ENCODE peak calls at places on chromosomes 11 and 22, in eight cellular contexts. S is mammary epithelial cell, Y is lower leg skin, J is upper lobe of right lung, H is cardiac muscle cell, C is foreskin fibroblast, A is neural progenitor cell, G is colonic mucosa. U is an unnamed sample.

GRCh38 chr11:130528301-130528651 is 79.8 kb downstream of the ADAMTS15 start:
- DNase-seq in S (no peak), Y (no peak), J (no peak), H (no peak), C (no peak), A (no peak), G (no peak), U (no peak)

GRCh38 chr22:23218867-23219251 is 38.5 kb downstream of the BCR start:
- DNase-seq in S (no peak), Y (no peak), J (peak; percentile 90), H (peak; percentile 86), C (peak; percentile 41), A (peak; percentile 81), G (peak; percentile 76), U (peak; percentile 95)

GRCh38 chr11:70783356-70783755 is 385.0 kb downstream of the CTTN start:
- DNase-seq in S (no peak), Y (no peak), J (peak; percentile 35), H (no peak), C (peak; percentile 36), A (no peak), G (no peak), U (no peak)

GRCh38 chr11:65781962-65782815 is 1.4 kb upstream of the AP5B1 start:
- DNase-seq in S (no peak), Y (no peak), J (peak; percentile 33), H (no peak), C (no peak), A (no peak), G (no peak), U (no peak)

GRCh38 chr11:123577081-123577598 is 77.3 kb downstream of the SCN3B start:
- DNase-seq in S (peak; percentile 20), Y (no peak), J (peak; percentile 81), H (peak; percentile 71), C (peak; percentile 31), A (peak; percentile 77), G (peak; percentile 62), U (peak; percentile 19)

GRCh38 chr11:62889484-62890437 is 9.1 kb downstream of the SLC3A2 start:
- DNase-seq in S (no peak), Y (no peak), J (no peak), H (peak; percentile 79), C (peak; percentile 66), A (no peak), G (peak; percentile 66), U (peak; percentile 97)

GRCh38 chr11:61799665-61800284 is 7.1 kb downstream of the FEN1 start:
- DNase-seq in S (no peak), Y (no peak), J (no peak), H (no peak), C (no peak), A (no peak), G (no peak), U (no peak)

GRCh38 chr11:77633856-77634425 is 3.7 kb downstream of the CLNS1A start:
- DNase-seq in S (no peak), Y (no peak), J (peak; percentile 69), H (no peak), C (no peak), A (no peak), G (no peak), U (peak; percentile 90)

GRCh38 chr11:63999349-64000025 is 13.2 kb downstream of the OTUB1 start:
- DNase-seq in S (peak; percentile 89), Y (peak; percentile 95), J (no peak), H (peak; percentile 74), C (peak; percentile 59), A (peak; percentile 87), G (peak; percentile 79), U (no peak)

GRCh38 chr11:44943118-44943517 is 7.6 kb downstream of the TP53I11 start:
- DNase-seq in S (no peak), Y (no peak), J (peak; percentile 71), H (no peak), C (no peak), A (no peak), G (peak; percentile 46), U (no peak)

GRCh38 chr11:31325162-31325561 is 44.4 kb downstream of the DCDC1 start:
- DNase-seq in S (peak; percentile 68), Y (no peak), J (no peak), H (no peak), C (peak; percentile 1), A (no peak), G (no peak), U (peak; percentile 40)

GRCh38 chr11:134663506-134664313 is 251.7 kb upstream of the B3GAT1 start:
- DNase-seq in S (no peak), Y (peak; percentile 63), J (no peak), H (no peak), C (no peak), A (no peak), G (peak; percentile 4), U (no peak)

GRCh38 chr11:20458905-20459632 is 71.6 kb downstream of the PRMT3 start:
- DNase-seq in S (no peak), Y (no peak), J (no peak), H (no peak), C (no peak), A (no peak), G (no peak), U (no peak)

GRCh38 chr11:76610871-76611475 is 59.6 kb downstream of the LRRC32 start:
- DNase-seq in S (no peak), Y (peak; percentile 73), J (no peak), H (peak; percentile 94), C (no peak), A (no peak), G (peak; percentile 15), U (no peak)

GRCh38 chr11:119366690-119367620 is 14.5 kb downstream of the USP2 start:
- DNase-seq in S (no peak), Y (no peak), J (no peak), H (no peak), C (no peak), A (no peak), G (no peak), U (peak; percentile 47)

GRCh38 chr22:24968066-24968561 is 15.6 kb downstream of the KIAA1671 start:
- DNase-seq in S (peak; percentile 71), Y (no peak), J (no peak), H (peak; percentile 30), C (no peak), A (peak; percentile 54), G (no peak), U (no peak)

GRCh38 chr11:26470992-26471391 is 101.1 kb downstream of the MUC15 start:
- DNase-seq in S (no peak), Y (no peak), J (no peak), H (no peak), C (no peak), A (no peak), G (no peak), U (no peak)
- TF ChIP-seq CTCF in S (no peak), Y (no peak), J (no peak), H (no peak), C (no peak), A (no peak), G (no peak), U (no peak)

GRCh38 chr22:17924076-17924475 is 100.3 kb downstream of the MICAL3 start:
- DNase-seq in S (no peak), Y (no peak), J (no peak), H (no peak), C (no peak), A (no peak), G (no peak), U (no peak)
- H3K4me3 ChIP-seq in S (no peak overlapping the region), Y (no peak overlapping the region), J (no peak overlapping the region), H (no peak overlapping the region), C (no peak overlapping the region), A (no peak overlapping the region), G (no peak overlapping the region), U (no peak overlapping the region)

DNA sequence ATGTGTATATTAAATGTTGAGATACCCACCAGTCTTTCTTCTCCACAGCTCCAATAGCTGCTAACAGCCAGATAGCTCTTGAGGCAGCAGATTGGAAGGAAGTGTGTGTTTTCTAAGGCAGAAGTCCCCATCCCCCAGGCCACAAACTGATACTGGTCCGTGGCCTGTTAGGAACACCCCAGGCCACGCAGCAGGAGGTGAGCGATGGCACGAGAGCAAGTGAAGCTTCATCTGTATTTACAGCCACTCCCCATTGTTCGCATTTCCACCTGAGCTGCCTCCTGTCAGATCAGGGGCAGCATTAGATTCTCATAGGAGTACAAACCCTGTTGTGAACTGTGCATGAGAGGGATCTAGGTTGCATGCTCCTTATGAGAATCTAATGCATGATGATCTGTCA is 12.7 kb downstream of the CCDC73 start:
- DNase-seq in S (no peak), Y (no peak), J (no peak), H (no peak), C (no peak), A (no peak), G (no peak), U (no peak)
- TF ChIP-seq CTCF in S (no peak), Y (no peak), J (no peak), H (no peak), C (no peak), A (no peak), G (no peak), U (no peak)

GRCh38 chr11:116990061-116990473 is 108.2 kb downstream of the SIK3 start:
- DNase-seq in S (peak; percentile 71), Y (no peak), J (no peak), H (no peak), C (peak; percentile 74), A (no peak), G (peak; percentile 31), U (peak; percentile 35)

GRCh38 chr11:116991491-116991890 is 106.7 kb downstream of the SIK3 start:
- DNase-seq in S (no peak), Y (no peak), J (no peak), H (no peak), C (no peak), A (no peak), G (no peak), U (no peak)

GRCh38 chr11:116994195-116994594 is 104.0 kb downstream of the SIK3 start:
- DNase-seq in S (no peak), Y (no peak), J (no peak), H (no peak), C (no peak), A (peak; percentile 43), G (no peak), U (no peak)

GRCh38 chr11:116990811-116991210 is 107.4 kb downstream of the SIK3 start:
- DNase-seq in S (no peak), Y (no peak), J (no peak), H (no peak), C (no peak), A (no peak), G (no peak), U (no peak)

GRCh38 chr11:116993599-116993998 is 104.6 kb downstream of the SIK3 start:
- DNase-seq in S (no peak), Y (no peak), J (no peak), H (no peak), C (no peak), A (peak; percentile 68), G (no peak), U (no peak)
- H3K4me3 ChIP-seq in S (no peak overlapping the region), Y (no peak overlapping the region), J (no peak overlapping the region), H (no peak overlapping the region), C (no peak overlapping the region), A (peak overlapping the region; percentile 29), G (no peak overlapping the region), U (no peak overlapping the region)

GRCh38 chr11:124586247-124586860 is 16.6 kb downstream of the OR8A1 start:
- DNase-seq in S (peak; percentile 37), Y (no peak), J (peak; percentile 70), H (peak; percentile 67), C (peak; percentile 46), A (peak; percentile 76), G (peak; percentile 58), U (peak; percentile 63)
- TF ChIP-seq CTCF in S (peak; percentile 56), Y (no peak), J (peak; percentile 67), H (peak; percentile 66), C (peak; percentile 77), A (peak; percentile 73), G (peak; percentile 53), U (peak; percentile 66)